ENCODE peak calls at places on chromosomes 5 and 9, in six cellular contexts. One of them, this sample, is unnamed.

GRCh38 chr5:32942225-32942989 is 231.3 kb downstream of the NPR3 start:
- DNase-seq in fibroblast of lung: peak; percentile 11
- DNase-seq in heart left ventricle: no peak
- DNase-seq in cardiac muscle cell: peak; percentile 57
- DNase-seq in fibroblast of villous mesenchyme: peak; percentile 9
- DNase-seq in right atrium auricular region: no peak
- DNase-seq in this sample: peak; percentile 37

GRCh38 chr9:70049236-70049635 is 5.6 kb downstream of the MAMDC2 start:
- DNase-seq in fibroblast of lung: peak; percentile 67
- DNase-seq in heart left ventricle: no peak
- DNase-seq in cardiac muscle cell: no peak
- DNase-seq in fibroblast of villous mesenchyme: peak; percentile 68
- DNase-seq in right atrium auricular region: peak; percentile 87
- DNase-seq in this sample: peak; percentile 81

GRCh38 chr5:73851782-73852181 is 225.8 kb downstream of the ARHGEF28 start:
- DNase-seq in fibroblast of lung: no peak
- DNase-seq in heart left ventricle: no peak
- DNase-seq in cardiac muscle cell: no peak
- DNase-seq in fibroblast of villous mesenchyme: no peak
- DNase-seq in right atrium auricular region: no peak
- DNase-seq in this sample: no peak

GRCh38 chr5:17365756-17366155 is 132.3 kb upstream of the TAF11L2 start:
- DNase-seq in fibroblast of lung: peak; percentile 77
- DNase-seq in heart left ventricle: no peak
- DNase-seq in cardiac muscle cell: no peak
- DNase-seq in fibroblast of villous mesenchyme: peak; percentile 90
- DNase-seq in right atrium auricular region: no peak
- DNase-seq in this sample: no peak

GRCh38 chr5:40618926-40619325 is 60.8 kb upstream of the PTGER4 start:
- DNase-seq in fibroblast of lung: peak; percentile 10
- DNase-seq in heart left ventricle: no peak
- DNase-seq in cardiac muscle cell: no peak
- DNase-seq in fibroblast of villous mesenchyme: no peak
- DNase-seq in right atrium auricular region: no peak
- DNase-seq in this sample: no peak

GRCh38 chr5:145797336-145797735 is 37.8 kb downstream of the PRELID2 start:
- DNase-seq in fibroblast of lung: peak; percentile 47
- DNase-seq in heart left ventricle: no peak
- DNase-seq in cardiac muscle cell: no peak
- DNase-seq in fibroblast of villous mesenchyme: peak; percentile 42
- DNase-seq in right atrium auricular region: no peak
- DNase-seq in this sample: peak; percentile 60

GRCh38 chr9:100455470-100455869 is 17.5 kb upstream of the TMEFF1 start:
- DNase-seq in fibroblast of lung: peak; percentile 46
- DNase-seq in heart left ventricle: no peak
- DNase-seq in cardiac muscle cell: no peak
- DNase-seq in fibroblast of villous mesenchyme: peak; percentile 18
- DNase-seq in right atrium auricular region: no peak
- DNase-seq in this sample: peak; percentile 55

GRCh38 chr5:55868846-55869245 is 17.7 kb downstream of the IL31RA start:
- DNase-seq in fibroblast of lung: peak; percentile 99
- DNase-seq in heart left ventricle: no peak
- DNase-seq in cardiac muscle cell: no peak
- DNase-seq in fibroblast of villous mesenchyme: peak; percentile 92
- DNase-seq in right atrium auricular region: no peak
- DNase-seq in this sample: peak; percentile 99

GRCh38 chr9:69120380-69121154 is 53.5 kb upstream of the TJP2 start:
- DNase-seq in fibroblast of lung: peak; percentile 7
- DNase-seq in heart left ventricle: no peak
- DNase-seq in cardiac muscle cell: no peak
- DNase-seq in fibroblast of villous mesenchyme: no peak
- DNase-seq in right atrium auricular region: no peak
- DNase-seq in this sample: no peak

GRCh38 chr9:134315716-134316443 is 10.4 kb upstream of the RXRA start:
- DNase-seq in fibroblast of lung: no peak
- DNase-seq in heart left ventricle: peak; percentile 54
- DNase-seq in cardiac muscle cell: no peak
- DNase-seq in fibroblast of villous mesenchyme: no peak
- DNase-seq in right atrium auricular region: no peak
- DNase-seq in this sample: no peak

GRCh38 chr9:82106536-82106935 is 118.0 kb downstream of the SPATA31D1 start:
- DNase-seq in fibroblast of lung: no peak
- DNase-seq in heart left ventricle: no peak
- DNase-seq in cardiac muscle cell: no peak
- DNase-seq in fibroblast of villous mesenchyme: no peak
- DNase-seq in right atrium auricular region: no peak
- DNase-seq in this sample: no peak

GRCh38 chr9:82104252-82104651 is 115.7 kb downstream of the SPATA31D1 start:
- DNase-seq in fibroblast of lung: no peak
- DNase-seq in heart left ventricle: no peak
- DNase-seq in cardiac muscle cell: no peak
- DNase-seq in fibroblast of villous mesenchyme: no peak
- DNase-seq in right atrium auricular region: no peak
- DNase-seq in this sample: no peak

GRCh38 chr9:82108881-82109280 is 120.3 kb downstream of the SPATA31D1 start:
- DNase-seq in fibroblast of lung: no peak
- DNase-seq in heart left ventricle: no peak
- DNase-seq in cardiac muscle cell: no peak
- DNase-seq in fibroblast of villous mesenchyme: no peak
- DNase-seq in right atrium auricular region: no peak
- DNase-seq in this sample: no peak

GRCh38 chr9:82108474-82108873 is 119.9 kb downstream of the SPATA31D1 start:
- DNase-seq in fibroblast of lung: no peak
- DNase-seq in heart left ventricle: no peak
- DNase-seq in cardiac muscle cell: no peak
- DNase-seq in fibroblast of villous mesenchyme: no peak
- DNase-seq in right atrium auricular region: no peak
- DNase-seq in this sample: no peak

DNA sequence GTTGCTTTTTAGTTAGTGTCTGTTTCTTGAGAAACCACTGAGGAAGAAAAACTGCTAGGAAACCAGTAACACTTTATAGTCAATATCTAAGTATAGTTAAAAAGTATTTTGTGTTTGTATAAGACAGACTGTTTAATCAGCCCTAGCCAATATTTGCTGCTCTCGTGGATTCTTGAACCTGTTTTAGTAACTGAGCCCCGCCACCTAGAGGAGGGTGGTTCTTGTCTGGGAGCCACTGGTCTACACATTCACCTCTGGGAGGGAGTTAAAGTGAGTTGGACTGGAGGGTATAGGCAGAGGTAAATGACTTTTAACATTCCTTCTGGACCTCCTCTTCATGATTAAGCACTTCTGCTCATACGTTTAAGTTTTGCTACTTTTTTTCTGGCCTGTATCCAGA is 117.2 kb downstream of the SPATA31D1 start:
- DNase-seq in fibroblast of lung: no peak
- DNase-seq in heart left ventricle: no peak
- DNase-seq in cardiac muscle cell: no peak
- DNase-seq in fibroblast of villous mesenchyme: no peak
- DNase-seq in right atrium auricular region: no peak
- DNase-seq in this sample: no peak
- TF ChIP-seq CTCF in fibroblast of lung: no peak
- TF ChIP-seq CTCF in heart left ventricle: no peak
- TF ChIP-seq CTCF in cardiac muscle cell: no peak
- TF ChIP-seq CTCF in fibroblast of villous mesenchyme: no peak
- TF ChIP-seq CTCF in right atrium auricular region: no peak
- TF ChIP-seq CTCF in this sample: no peak

GRCh38 chr9:112384219-112384618 is 4.3 kb downstream of the HSDL2 start:
- DNase-seq in fibroblast of lung: no peak
- DNase-seq in heart left ventricle: no peak
- DNase-seq in cardiac muscle cell: no peak
- DNase-seq in fibroblast of villous mesenchyme: no peak
- DNase-seq in right atrium auricular region: no peak
- DNase-seq in this sample: no peak

GRCh38 chr9:112382501-112383364 is 2.8 kb downstream of the HSDL2 start:
- DNase-seq in fibroblast of lung: no peak
- DNase-seq in heart left ventricle: no peak
- DNase-seq in cardiac muscle cell: no peak
- DNase-seq in fibroblast of villous mesenchyme: peak; percentile 86
- DNase-seq in right atrium auricular region: no peak
- DNase-seq in this sample: no peak

GRCh38 chr9:112382066-112382465 is 2.2 kb downstream of the HSDL2 start:
- DNase-seq in fibroblast of lung: no peak
- DNase-seq in heart left ventricle: no peak
- DNase-seq in cardiac muscle cell: no peak
- DNase-seq in fibroblast of villous mesenchyme: no peak
- DNase-seq in right atrium auricular region: no peak
- DNase-seq in this sample: no peak

GRCh38 chr9:112387115-112387514 is 7.2 kb downstream of the HSDL2 start:
- DNase-seq in fibroblast of lung: no peak
- DNase-seq in heart left ventricle: no peak
- DNase-seq in cardiac muscle cell: no peak
- DNase-seq in fibroblast of villous mesenchyme: no peak
- DNase-seq in right atrium auricular region: no peak
- DNase-seq in this sample: no peak

DNA sequence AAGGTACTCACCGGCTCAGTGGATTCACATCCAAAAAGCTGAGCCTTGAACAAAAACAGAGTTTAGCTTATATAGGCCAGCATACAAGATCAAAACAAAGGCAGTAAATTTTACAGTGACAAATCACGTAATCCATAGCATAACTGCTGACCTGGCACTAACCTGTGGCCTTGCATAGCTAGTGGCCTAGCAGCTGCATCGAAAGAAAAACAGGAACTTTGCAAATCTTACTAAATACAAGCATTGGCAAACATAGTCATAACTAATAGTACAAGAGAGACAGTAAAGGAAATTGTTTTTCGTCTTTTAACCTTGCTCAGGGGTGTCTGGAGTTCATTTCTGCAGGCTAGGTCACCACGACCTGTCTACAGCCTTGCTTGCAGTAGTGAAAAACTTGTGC is 4.8 kb downstream of the HSDL2 start:
- DNase-seq in fibroblast of lung: no peak
- DNase-seq in heart left ventricle: no peak
- DNase-seq in cardiac muscle cell: no peak
- DNase-seq in fibroblast of villous mesenchyme: no peak
- DNase-seq in right atrium auricular region: no peak
- DNase-seq in this sample: no peak
- H3K4me3 ChIP-seq in fibroblast of lung: no peak overlapping the region
- H3K4me3 ChIP-seq in heart left ventricle: no peak overlapping the region
- H3K4me3 ChIP-seq in cardiac muscle cell: no peak overlapping the region
- H3K4me3 ChIP-seq in fibroblast of villous mesenchyme: no peak overlapping the region
- H3K4me3 ChIP-seq in right atrium auricular region: no peak overlapping the region
- H3K4me3 ChIP-seq in this sample: no peak overlapping the region

DNA sequence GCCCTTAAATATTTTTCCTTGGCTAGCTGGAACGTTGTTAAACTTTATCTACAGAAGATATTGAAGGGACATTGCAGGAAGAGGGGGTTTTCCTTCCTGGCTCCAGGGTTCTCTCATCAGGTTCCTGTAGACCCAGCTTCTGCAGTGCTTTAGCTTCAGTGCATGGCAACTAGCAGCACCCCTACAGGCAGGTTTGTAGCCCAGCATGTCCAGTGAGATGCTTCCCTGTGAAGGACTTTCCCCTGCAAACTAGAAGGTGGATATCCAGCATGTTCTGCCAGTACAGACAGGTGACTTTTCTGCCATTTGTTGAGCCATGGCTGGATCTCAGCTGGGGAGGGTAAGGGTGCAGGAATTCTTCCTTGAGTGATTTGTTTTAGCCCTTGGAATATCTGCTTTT is 10.4 kb downstream of the CCL28 start:
- DNase-seq in fibroblast of lung: no peak
- DNase-seq in heart left ventricle: no peak
- DNase-seq in cardiac muscle cell: no peak
- DNase-seq in fibroblast of villous mesenchyme: no peak
- DNase-seq in right atrium auricular region: no peak
- DNase-seq in this sample: peak; percentile 22
- TF ChIP-seq CTCF in fibroblast of lung: peak; percentile 30
- TF ChIP-seq CTCF in heart left ventricle: no peak
- TF ChIP-seq CTCF in cardiac muscle cell: peak; percentile 52
- TF ChIP-seq CTCF in fibroblast of villous mesenchyme: peak; percentile 46
- TF ChIP-seq CTCF in right atrium auricular region: no peak
- TF ChIP-seq CTCF in this sample: peak; percentile 51

GRCh38 chr5:172450861-172451695 is 3.2 kb downstream of the SH3PXD2B start:
- DNase-seq in fibroblast of lung: no peak
- DNase-seq in heart left ventricle: no peak
- DNase-seq in cardiac muscle cell: peak; percentile 83
- DNase-seq in fibroblast of villous mesenchyme: peak; percentile 69
- DNase-seq in right atrium auricular region: no peak
- DNase-seq in this sample: peak; percentile 71
- H3K4me3 ChIP-seq in fibroblast of lung: no peak overlapping the region
- H3K4me3 ChIP-seq in heart left ventricle: no peak overlapping the region
- H3K4me3 ChIP-seq in cardiac muscle cell: no peak overlapping the region
- H3K4me3 ChIP-seq in fibroblast of villous mesenchyme: no peak overlapping the region
- H3K4me3 ChIP-seq in right atrium auricular region: no peak overlapping the region
- H3K4me3 ChIP-seq in this sample: peak overlapping the region; percentile 99

This sample was measured in fibroblast of pulmonary artery.